ENCODE peak calls at places on chromosomes 16 and 17, in four cellular contexts. Y is thoracic aorta, A is brain microvascular endothelial cell, E is LNCaP clone FGC. C is an unnamed sample.

GRCh38 chr16:68296291-68296690 is 14.5 kb downstream of the SLC7A6OS start:
- DNase-seq in Y (no peak), A (no peak), E (no peak), C (no peak)

GRCh38 chr17:41710472-41711090 is 1.6 kb upstream of the GAST start:
- DNase-seq in Y (no peak), A (peak), E (no peak), C (no peak)

GRCh38 chr16:82176204-82176603 is 6.2 kb upstream of the MPHOSPH6 start:
- DNase-seq in Y (no peak), A (no peak), E (no peak), C (no peak)

GRCh38 chr17:47987240-47987835 is 16.4 kb downstream of the CDK5RAP3 start:
- DNase-seq in Y (no peak), A (no peak), E (peak), C (peak)

GRCh38 chr17:2123467-2124251 is 68.8 kb downstream of the HIC1 start:
- DNase-seq in Y (no peak), A (no peak), E (no peak), C (no peak)

GRCh38 chr17:28746611-28747045 is 2.8 kb downstream of the TRAF4 start:
- DNase-seq in Y (no peak), A (no peak), E (peak), C (no peak)

GRCh38 chr17:83190601-83191387 is 111.4 kb downstream of the METRNL start:
- DNase-seq in Y (no peak), A (no peak), E (no peak), C (peak)

GRCh38 chr17:60253048-60253447 is 103.3 kb downstream of the CA4 start:
- DNase-seq in Y (no peak), A (no peak), E (no peak), C (no peak)

GRCh38 chr17:49552070-49552751 is 23.5 kb upstream of the NXPH3 start:
- DNase-seq in Y (no peak), A (no peak), E (no peak), C (no peak)

GRCh38 chr16:74455213-74455612 is 33.9 kb upstream of the CLEC18B start:
- DNase-seq in Y (no peak), A (peak), E (no peak), C (no peak)

GRCh38 chr16:53073053-53073452 is 18.3 kb downstream of the CHD9 start:
- DNase-seq in Y (no peak), A (no peak), E (no peak), C (no peak)

GRCh38 chr16:1491327-1491726 is 1.8 kb upstream of the TELO2 start:
- DNase-seq in Y (no peak), A (no peak), E (no peak), C (no peak)

GRCh38 chr16:1871974-1872635 is at the start of gene MEIOB:
- DNase-seq in Y (no peak), A (peak), E (no peak), C (no peak)

GRCh38 chr16:14378131-14378551 is 251.9 kb downstream of the PARN start:
- DNase-seq in Y (no peak), A (no peak), E (no peak), C (no peak)

GRCh38 chr17:8152112-8152775 is at the start of gene PER1:
- DNase-seq in Y (peak), A (peak), E (peak), C (peak)

GRCh38 chr16:68719993-68720489 is 17.1 kb upstream of the CDH1 start:
- DNase-seq in Y (no peak), A (no peak), E (no peak), C (no peak)

GRCh38 chr17:55086635-55087058 is 118.1 kb downstream of the STXBP4 start:
- DNase-seq in Y (no peak), A (peak), E (no peak), C (no peak)

GRCh38 chr16:14186954-14187306 is 115.8 kb downstream of the MRTFB start:
- DNase-seq in Y (no peak), A (no peak), E (no peak), C (no peak)

GRCh38 chr17:79619636-79620206 is 8.9 kb upstream of the RBFOX3 start:
- DNase-seq in Y (no peak), A (no peak), E (no peak), C (no peak)

GRCh38 chr17:80931421-80932265 is 60.0 kb upstream of the CHMP6 start:
- DNase-seq in Y (no peak), A (peak), E (no peak), C (no peak)

GRCh38 chr17:31321971-31322370 is 549 bp upstream of the EVI2A start:
- DNase-seq in Y (no peak), A (no peak), E (no peak), C (no peak)

GRCh38 chr17:78993981-78994671 is 14.4 kb upstream of the LGALS3BP start:
- DNase-seq in Y (no peak), A (no peak), E (no peak), C (no peak)

GRCh38 chr16:67499159-67499558 is 15.8 kb upstream of the AGRP start:
- DNase-seq in Y (no peak), A (no peak), E (no peak), C (no peak)

GRCh38 chr16:47928008-47928407 is 227.8 kb downstream of the ABCC12 start:
- DNase-seq in Y (no peak), A (no peak), E (no peak), C (no peak)

GRCh38 chr16:10077861-10078260 is 104.4 kb downstream of the GRIN2A start:
- DNase-seq in Y (no peak), A (no peak), E (no peak), C (no peak)

GRCh38 chr16:53992057-53992378 is 288.1 kb downstream of the FTO start:
- DNase-seq in Y (no peak), A (no peak), E (no peak), C (no peak)

DNA sequence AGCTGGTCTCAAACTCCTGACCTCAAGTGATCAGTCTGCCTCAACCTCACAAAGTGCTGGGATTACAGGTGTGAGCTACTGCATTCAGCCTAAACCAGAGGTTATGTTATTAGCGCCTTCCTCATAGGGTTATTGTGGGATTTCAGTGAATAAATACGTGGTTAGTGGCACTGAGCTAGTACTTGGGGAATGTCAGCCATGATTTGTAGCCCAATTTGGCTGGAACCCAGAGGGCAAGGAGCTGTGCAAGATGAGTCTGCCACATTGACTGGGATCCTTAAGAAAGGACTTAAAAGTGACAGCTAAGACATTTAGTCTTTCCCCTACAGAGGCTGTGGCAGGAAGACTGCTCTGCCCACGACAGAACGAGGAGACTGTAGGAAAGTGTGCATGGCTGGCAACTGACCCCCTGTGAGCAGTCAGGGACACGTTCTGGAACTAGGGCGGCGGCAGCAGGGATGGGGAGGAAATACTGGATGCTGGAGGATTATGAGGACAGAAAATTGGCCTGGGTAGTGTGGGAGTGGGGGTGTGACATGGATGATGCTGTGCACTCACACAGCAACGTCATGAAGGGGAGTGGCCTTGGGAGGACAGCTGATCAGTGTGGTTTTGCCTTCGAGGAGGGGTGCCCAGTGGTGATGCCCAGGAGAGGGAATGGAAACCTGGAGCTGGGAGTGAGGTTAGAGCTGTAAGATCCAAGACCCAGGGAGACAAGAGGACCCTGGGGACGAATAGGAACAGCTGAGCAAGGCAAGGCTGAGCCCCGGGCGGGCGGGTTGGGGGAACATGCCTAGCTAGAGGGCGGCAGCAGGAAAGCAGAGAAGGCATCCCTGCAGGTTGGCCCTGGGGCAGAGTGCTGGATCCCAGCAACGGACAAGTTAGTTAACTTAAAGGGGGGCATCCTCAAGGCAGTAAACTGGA is 14.5 kb downstream of the ATP5PD start:
- DNase-seq in Y (peak), A (peak), E (no peak), C (peak)
- H3K4me3 ChIP-seq in Y (peak), A (peak), E (no peak), C (no peak)

GRCh38 chr17:64005734-64006167 is 7.6 kb downstream of the PRR29 start:
- DNase-seq in Y (no peak), A (no peak), E (peak), C (no peak)
- H3K4me3 ChIP-seq in Y (no peak), A (no peak), E (no peak), C (no peak)

DNA sequence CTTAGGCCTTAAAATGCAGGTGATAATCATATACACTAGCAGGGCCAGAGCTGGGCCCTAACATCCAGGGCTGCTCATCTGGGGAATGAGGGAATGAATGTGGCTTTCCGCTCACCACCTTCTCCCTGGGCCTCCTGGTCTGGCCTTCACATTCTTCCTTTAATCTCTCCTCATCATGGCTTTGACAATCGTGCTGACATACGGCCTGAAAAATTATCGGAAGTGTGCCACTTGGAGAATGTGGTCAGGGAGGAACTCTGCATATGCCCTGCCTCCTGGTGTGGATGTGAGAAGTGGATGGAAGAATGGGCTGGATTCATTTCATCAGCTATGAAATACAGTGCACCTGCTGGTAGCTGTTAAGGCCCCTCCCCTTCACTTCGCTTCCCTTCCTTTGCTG is 2.4 kb downstream of the WSCD1 start:
- DNase-seq in Y (no peak), A (no peak), E (no peak), C (no peak)
- H3K4me3 ChIP-seq in Y (no peak), A (no peak), E (no peak), C (no peak)

DNA sequence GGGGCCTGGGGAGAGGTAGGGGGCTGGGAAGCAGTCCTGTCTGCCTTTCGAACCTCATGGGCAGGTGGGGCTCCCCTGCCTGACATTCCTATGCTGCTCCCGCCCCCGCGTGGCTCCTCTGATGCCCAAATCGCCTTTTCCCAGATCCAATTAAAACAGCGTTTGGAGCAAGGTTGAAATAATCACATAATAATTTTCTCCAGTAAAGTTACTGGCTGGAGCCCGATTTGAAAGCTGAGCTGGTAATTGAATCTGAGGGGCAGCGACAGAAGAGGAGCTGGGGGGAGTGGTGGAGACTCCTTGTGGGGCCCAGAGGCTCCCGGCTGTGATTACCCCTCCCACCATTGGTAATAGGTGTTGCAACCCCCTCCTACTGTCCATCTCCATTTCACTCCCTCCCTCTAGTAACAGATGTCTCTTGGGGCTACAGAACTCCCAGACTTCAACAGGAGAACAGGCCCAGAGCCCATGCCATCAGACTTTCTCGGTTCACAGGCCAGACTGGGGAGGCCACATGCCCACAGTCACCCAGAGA is 38.9 kb upstream of the C1QL1 start:
- DNase-seq in Y (no peak), A (no peak), E (no peak), C (no peak)
- H3K4me3 ChIP-seq in Y (no peak), A (no peak), E (no peak), C (no peak)

GRCh38 chr17:38451030-38451839 is 23.0 kb downstream of the ARHGAP23 start:
- DNase-seq in Y (no peak), A (peak), E (no peak), C (no peak)
- H3K4me3 ChIP-seq in Y (peak), A (peak), E (no peak), C (no peak)